ENCODE peak calls at places on chromosomes 16 and 17, in five cellular contexts. G is cardiac muscle cell, T is heart left ventricle, R is GM23338, Y is mammary epithelial cell. M is an unnamed sample.

GRCh38 chr16:29745853-29746345 is at the start of gene C16orf54:
- DNase-seq in T (peak), Y (no peak), G (no peak), R (peak), M (no peak)

GRCh38 chr16:20750558-20750957 is 8.9 kb upstream of the THUMPD1 start:
- DNase-seq in R (no peak), Y (no peak), T (no peak), G (no peak), M (no peak)

GRCh38 chr16:66988197-66988788 is at the start of gene CES4A:
- DNase-seq in T (no peak), R (no peak), Y (peak), G (peak), M (no peak)

GRCh38 chr17:19379306-19380075 is 1.2 kb downstream of the MAPK7 start:
- DNase-seq in G (no peak), R (no peak), Y (no peak), T (no peak), M (no peak)

GRCh38 chr17:1750628-1751027 is 8.0 kb downstream of the SERPINF2 start:
- DNase-seq in Y (no peak), G (no peak), T (no peak), R (no peak), M (no peak)

GRCh38 chr17:4852504-4853075 is 19.4 kb downstream of the MINK1 start:
- DNase-seq in R (no peak), Y (peak), G (peak), T (no peak), M (no peak)

GRCh38 chr16:1102921-1103648 is 7.0 kb upstream of the C1QTNF8 start:
- DNase-seq in R (peak), Y (no peak), T (peak), G (peak), M (no peak)

GRCh38 chr16:29779474-29779873 is 1.4 kb downstream of the ZG16 start:
- DNase-seq in Y (peak), G (no peak), R (peak), T (no peak), M (no peak)

GRCh38 chr17:73360961-73361761 is 49.4 kb upstream of the CDC42EP4 start:
- DNase-seq in R (peak), T (no peak), G (no peak), Y (no peak), M (no peak)

GRCh38 chr16:30121741-30122620 is 1.0 kb downstream of the MAPK3 start:
- DNase-seq in R (no peak), Y (no peak), T (peak), G (peak), M (no peak)

GRCh38 chr17:78748048-78748729 is 33.9 kb downstream of the CYTH1 start:
- DNase-seq in R (no peak), T (no peak), G (no peak), Y (peak), M (no peak)

GRCh38 chr16:30841332-30841731 is 52.5 kb downstream of the BCL7C start:
- DNase-seq in R (no peak), G (no peak), Y (no peak), T (no peak), M (no peak)

GRCh38 chr17:27581016-27581415 is 50.0 kb upstream of the LGALS9 start:
- DNase-seq in G (no peak), R (no peak), T (no peak), Y (no peak), M (no peak)

GRCh38 chr17:83080641-83081560 is 1.5 kb downstream of the METRNL start:
- DNase-seq in T (no peak), G (peak), Y (no peak), R (peak), M (no peak)

GRCh38 chr16:11052080-11052808 is 107.9 kb downstream of the CLEC16A start:
- DNase-seq in Y (no peak), R (no peak), G (no peak), T (no peak), M (no peak)

GRCh38 chr17:27407916-27408846 is 48.1 kb upstream of the KSR1 start:
- DNase-seq in T (no peak), R (no peak), G (peak), Y (peak), M (no peak)

GRCh38 chr17:37273419-37274051 is 102.2 kb upstream of the C17orf78 start:
- DNase-seq in Y (no peak), G (peak), T (no peak), R (peak), M (no peak)

GRCh38 chr17:3802461-3803307 is 1.7 kb upstream of the ITGAE start:
- DNase-seq in T (no peak), G (peak), Y (peak), R (no peak), M (peak)

GRCh38 chr16:85421338-85422123 is 191.6 kb upstream of the GSE1 start:
- DNase-seq in R (no peak), Y (no peak), T (peak), G (no peak), M (no peak)

GRCh38 chr16:12758670-12759558 is 44.8 kb downstream of the CPPED1 start:
- DNase-seq in G (no peak), T (no peak), Y (no peak), R (no peak), M (no peak)

GRCh38 chr17:75872434-75873351 is 5.7 kb downstream of the TRIM47 start:
- DNase-seq in Y (peak), G (peak), R (peak), T (peak), M (no peak)

GRCh38 chr17:4463818-4464501 is 30.2 kb downstream of the SPNS3 start:
- DNase-seq in R (no peak), G (no peak), Y (no peak), T (no peak), M (no peak)

GRCh38 chr17:36017799-36018198 is at the start of gene CCL23:
- DNase-seq in G (no peak), Y (no peak), T (no peak), R (no peak), M (no peak)

GRCh38 chr16:25279491-25279890 is 21.8 kb upstream of the ZKSCAN2 start:
- DNase-seq in R (no peak), G (no peak), Y (peak), T (no peak), M (no peak)

GRCh38 chr16:63983401-63983800 is 1138.5 kb downstream of the CDH11 start:
- DNase-seq in R (peak), G (no peak), T (no peak), Y (peak), M (no peak)

GRCh38 chr16:80014241-80014939 is 413.9 kb upstream of the MAF start:
- DNase-seq in Y (peak), T (no peak), R (no peak), G (no peak), M (no peak)

DNA sequence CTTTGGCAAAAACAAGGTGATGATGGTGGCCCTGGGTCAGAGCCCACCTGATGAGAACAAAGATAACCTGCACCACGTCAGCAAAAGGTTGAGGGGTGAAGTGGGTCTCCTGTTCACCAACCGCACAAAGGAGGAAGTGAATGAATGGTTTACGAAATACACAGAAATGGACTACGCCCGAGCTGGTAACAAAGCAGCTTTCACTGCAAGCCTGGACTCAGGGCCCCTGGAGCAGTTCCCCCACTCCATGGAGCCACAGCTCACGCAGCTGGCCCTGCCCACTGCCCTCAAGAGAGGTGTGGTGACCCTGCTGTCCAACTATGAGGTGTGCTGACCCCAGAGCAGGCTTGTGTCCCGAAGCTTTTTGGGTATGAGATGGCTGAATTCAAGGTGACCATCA is 29.7 kb upstream of the DLX4 start:
- DNase-seq in Y (no peak), G (no peak), R (no peak), T (no peak), M (no peak)
- TF ChIP-seq CTCF in Y (no peak), G (no peak), R (no peak), T (no peak), M (no peak)

GRCh38 chr16:86517033-86517432 is 6.7 kb downstream of the FOXF1 start:
- DNase-seq in G (no peak), Y (no peak), T (no peak), R (no peak), M (no peak)
- H3K4me3 ChIP-seq in G (no peak), Y (no peak), T (no peak), R (no peak), M (no peak)

DNA sequence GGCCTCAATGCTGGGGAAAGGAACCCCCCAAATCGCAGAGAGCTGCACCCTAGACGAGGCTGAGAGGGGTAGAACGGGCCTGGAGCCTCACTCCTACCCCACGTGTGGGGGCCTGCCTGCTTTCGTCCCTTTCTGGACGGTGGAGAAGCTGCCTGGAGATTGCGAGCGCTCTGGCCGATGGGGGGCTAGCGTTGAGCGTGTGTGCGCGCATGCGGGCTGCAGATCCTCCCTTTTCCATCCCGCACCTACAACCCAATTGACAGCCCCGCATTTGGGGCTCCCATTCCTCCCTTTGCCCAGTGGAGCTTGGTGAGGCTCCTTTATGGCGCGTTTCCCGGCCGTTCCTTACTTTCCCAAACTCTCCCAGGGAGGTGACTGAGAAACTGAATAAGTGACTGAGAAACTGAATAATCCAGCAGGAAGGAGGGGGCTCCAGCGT is 896 bp upstream of the ESRP2 start:
- DNase-seq in G (no peak), Y (no peak), T (peak), R (peak), M (no peak)
- TF ChIP-seq CTCF in G (no peak), Y (no peak), T (no peak), R (no peak), M (no peak)

GRCh38 chr16:57045694-57046381 is 46.5 kb upstream of the CPNE2 start:
- DNase-seq in G (peak), Y (no peak), R (peak), T (peak), M (no peak)
- H3K4me3 ChIP-seq in G (no peak), Y (no peak), R (peak), T (no peak), M (no peak)

DNA sequence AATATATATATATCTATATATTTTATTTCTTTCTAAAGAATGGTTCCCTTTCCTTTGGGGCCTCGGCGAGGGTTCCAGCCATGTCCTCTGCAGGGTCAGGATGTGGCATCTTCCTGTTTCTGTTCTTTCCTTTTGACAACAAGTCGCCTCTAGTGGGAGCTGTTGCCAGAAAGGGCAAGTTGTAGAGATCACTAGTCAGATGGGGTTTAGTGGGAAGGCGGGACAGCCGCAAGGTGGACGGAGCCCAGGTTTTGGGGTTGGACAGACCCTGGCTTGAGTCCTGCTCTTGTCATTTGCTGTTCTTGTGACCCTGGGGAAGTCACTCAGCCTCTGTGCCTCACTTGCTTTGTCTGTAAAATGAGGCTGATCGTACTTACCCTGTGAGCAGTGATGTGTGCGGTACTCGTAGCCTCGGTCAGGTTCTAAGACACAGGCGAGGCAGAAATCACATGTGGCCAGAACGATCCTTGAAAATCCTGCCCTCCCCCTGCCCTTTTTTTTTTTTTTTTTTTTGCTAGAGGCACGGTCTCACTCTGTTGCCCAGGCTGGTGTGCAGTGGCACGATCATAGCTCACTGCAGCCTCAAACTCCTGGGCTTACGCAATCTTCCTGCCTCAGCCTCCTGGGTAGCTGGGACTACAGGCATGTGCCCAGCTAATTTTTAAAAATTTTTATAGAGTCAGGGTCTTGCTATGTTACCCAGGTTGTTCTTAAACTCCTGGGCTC is 80.1 kb downstream of the ABCC6 start:
- DNase-seq in T (no peak), G (no peak), R (peak), Y (no peak), M (no peak)
- TF ChIP-seq CTCF in T (peak), G (peak), R (peak), Y (peak), M (peak)

GRCh38 chr17:47204722-47205418 is 4.3 kb upstream of the MYL4 start:
- DNase-seq in G (peak), Y (peak), R (no peak), T (peak), M (no peak)
- H3K4me3 ChIP-seq in G (no peak), Y (no peak), R (no peak), T (peak), M (no peak)

GRCh38 chr16:72021043-72021442 is 12.5 kb downstream of the DHODH start:
- DNase-seq in T (no peak), R (peak), G (no peak), Y (no peak), M (no peak)
- TF ChIP-seq CTCF in T (peak), R (peak), G (peak), Y (no peak), M (peak)